ENCODE peak calls at places on chromosome 17, in seven cellular contexts. One of them, this sample, is unnamed.

GRCh38 chr17:27526603-27527002 is 70.4 kb downstream of the KSR1 start:
- DNase-seq in IMR-90: peak; percentile 61
- DNase-seq in H9: peak; percentile 67
- DNase-seq in H1: no peak
- DNase-seq in mesendoderm: peak; percentile 73
- DNase-seq in neuronal stem cell: no peak
- DNase-seq in trophoblast cell: no peak
- DNase-seq in this sample: peak; percentile 54

GRCh38 chr17:80311216-80311827 is 50.7 kb downstream of the RNF213 start:
- DNase-seq in IMR-90: no peak
- DNase-seq in H9: no peak
- DNase-seq in H1: no peak
- DNase-seq in mesendoderm: no peak
- DNase-seq in neuronal stem cell: no peak
- DNase-seq in trophoblast cell: no peak
- DNase-seq in this sample: no peak

GRCh38 chr17:57927048-57927723 is 28.0 kb downstream of the CUEDC1 start:
- DNase-seq in IMR-90: peak; percentile 82
- DNase-seq in H9: no peak
- DNase-seq in H1: no peak
- DNase-seq in mesendoderm: peak; percentile 84
- DNase-seq in neuronal stem cell: peak; percentile 69
- DNase-seq in trophoblast cell: no peak
- DNase-seq in this sample: no peak

GRCh38 chr17:55577011-55577586 is 65.8 kb upstream of the SMIM36 start:
- DNase-seq in IMR-90: peak; percentile 84
- DNase-seq in H9: no peak
- DNase-seq in H1: no peak
- DNase-seq in mesendoderm: no peak
- DNase-seq in neuronal stem cell: no peak
- DNase-seq in trophoblast cell: peak; percentile 7
- DNase-seq in this sample: peak; percentile 53

GRCh38 chr17:47698749-47699535 is 5.0 kb downstream of the TBKBP1 start:
- DNase-seq in IMR-90: peak; percentile 29
- DNase-seq in H9: peak; percentile 88
- DNase-seq in H1: peak; percentile 92
- DNase-seq in mesendoderm: peak; percentile 57
- DNase-seq in neuronal stem cell: peak; percentile 54
- DNase-seq in trophoblast cell: peak; percentile 29
- DNase-seq in this sample: peak; percentile 53

GRCh38 chr17:1830288-1830687 is 483 bp downstream of the RPA1 start:
- DNase-seq in IMR-90: no peak
- DNase-seq in H9: peak; percentile 45
- DNase-seq in H1: peak; percentile 49
- DNase-seq in mesendoderm: peak; percentile 60
- DNase-seq in neuronal stem cell: peak; percentile 26
- DNase-seq in trophoblast cell: peak; percentile 52
- DNase-seq in this sample: peak; percentile 18

GRCh38 chr17:38566666-38567031 is 39.1 kb downstream of the SRCIN1 start:
- DNase-seq in IMR-90: no peak
- DNase-seq in H9: no peak
- DNase-seq in H1: no peak
- DNase-seq in mesendoderm: no peak
- DNase-seq in neuronal stem cell: no peak
- DNase-seq in trophoblast cell: no peak
- DNase-seq in this sample: no peak

GRCh38 chr17:36459601-36460000 is 26.9 kb upstream of the ZNHIT3 start:
- DNase-seq in IMR-90: no peak
- DNase-seq in H9: no peak
- DNase-seq in H1: no peak
- DNase-seq in mesendoderm: no peak
- DNase-seq in neuronal stem cell: no peak
- DNase-seq in trophoblast cell: no peak
- DNase-seq in this sample: no peak

GRCh38 chr17:80036715-80037477 is 454 bp downstream of the CCDC40 start:
- DNase-seq in IMR-90: no peak
- DNase-seq in H9: peak; percentile 82
- DNase-seq in H1: peak; percentile 85
- DNase-seq in mesendoderm: peak; percentile 90
- DNase-seq in neuronal stem cell: peak; percentile 87
- DNase-seq in trophoblast cell: peak; percentile 18
- DNase-seq in this sample: peak; percentile 75

GRCh38 chr17:67375761-67376160 is 1.3 kb upstream of the PITPNC1 start:
- DNase-seq in IMR-90: no peak
- DNase-seq in H9: no peak
- DNase-seq in H1: no peak
- DNase-seq in mesendoderm: no peak
- DNase-seq in neuronal stem cell: no peak
- DNase-seq in trophoblast cell: no peak
- DNase-seq in this sample: no peak

GRCh38 chr17:67376509-67376891 is 581 bp upstream of the PITPNC1 start:
- DNase-seq in IMR-90: peak; percentile 59
- DNase-seq in H9: no peak
- DNase-seq in H1: no peak
- DNase-seq in mesendoderm: no peak
- DNase-seq in neuronal stem cell: no peak
- DNase-seq in trophoblast cell: no peak
- DNase-seq in this sample: peak; percentile 49

GRCh38 chr17:67374329-67375053 is 2.6 kb upstream of the PITPNC1 start:
- DNase-seq in IMR-90: peak; percentile 83
- DNase-seq in H9: peak; percentile 93
- DNase-seq in H1: peak; percentile 91
- DNase-seq in mesendoderm: peak; percentile 90
- DNase-seq in neuronal stem cell: peak; percentile 73
- DNase-seq in trophoblast cell: peak; percentile 78
- DNase-seq in this sample: peak; percentile 87

GRCh38 chr17:67375054-67375427 is 2.0 kb upstream of the PITPNC1 start:
- DNase-seq in IMR-90: no peak
- DNase-seq in H9: no peak
- DNase-seq in H1: no peak
- DNase-seq in mesendoderm: no peak
- DNase-seq in neuronal stem cell: no peak
- DNase-seq in trophoblast cell: no peak
- DNase-seq in this sample: no peak

DNA sequence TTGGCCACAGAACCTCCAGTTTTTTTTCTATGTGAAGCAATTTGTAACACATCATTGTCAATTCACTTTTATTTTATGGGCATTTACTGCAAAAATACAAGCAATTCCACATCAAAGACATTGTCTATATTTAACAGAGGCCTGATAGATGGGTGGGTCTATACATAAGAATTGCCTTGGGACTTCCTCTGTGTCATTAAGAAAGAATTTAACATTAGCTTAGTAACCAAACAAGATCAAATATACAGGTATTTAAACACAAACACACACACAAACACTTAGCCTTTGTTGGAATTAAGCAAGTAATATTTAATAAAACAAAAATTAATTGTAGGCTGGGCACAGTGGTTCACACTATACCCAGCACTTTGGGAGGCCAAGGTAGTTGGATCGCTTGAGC is 4.3 kb upstream of the PITPNC1 start:
- DNase-seq in IMR-90: no peak
- DNase-seq in H9: no peak
- DNase-seq in H1: no peak
- DNase-seq in mesendoderm: no peak
- DNase-seq in neuronal stem cell: no peak
- DNase-seq in trophoblast cell: no peak
- DNase-seq in this sample: no peak
- H2AK5ac ChIP-seq in IMR-90: no peak overlapping the region
- H2AK5ac ChIP-seq in H9: no peak overlapping the region
- H2AK5ac ChIP-seq in H1: no peak overlapping the region
- H2AK5ac ChIP-seq in mesendoderm: no peak overlapping the region
- H2AK5ac ChIP-seq in neuronal stem cell: no peak overlapping the region
- H2AK5ac ChIP-seq in trophoblast cell: no peak overlapping the region
- H2AK5ac ChIP-seq in this sample: no peak overlapping the region

GRCh38 chr17:39867891-39868553 is at the start of gene ZPBP2:
- DNase-seq in IMR-90: no peak
- DNase-seq in H9: peak; percentile 41
- DNase-seq in H1: no peak
- DNase-seq in mesendoderm: no peak
- DNase-seq in neuronal stem cell: no peak
- DNase-seq in trophoblast cell: no peak
- DNase-seq in this sample: no peak
- H3K9ac ChIP-seq in IMR-90: no peak within 1 kb of the TSS
- H3K9ac ChIP-seq in H9: no peak within 1 kb of the TSS
- H3K9ac ChIP-seq in H1: no peak within 1 kb of the TSS
- H3K9ac ChIP-seq in mesendoderm: no peak within 1 kb of the TSS
- H3K9ac ChIP-seq in neuronal stem cell: no peak within 1 kb of the TSS
- H3K9ac ChIP-seq in trophoblast cell: no peak within 1 kb of the TSS
- H3K9ac ChIP-seq in this sample: no peak within 1 kb of the TSS

DNA sequence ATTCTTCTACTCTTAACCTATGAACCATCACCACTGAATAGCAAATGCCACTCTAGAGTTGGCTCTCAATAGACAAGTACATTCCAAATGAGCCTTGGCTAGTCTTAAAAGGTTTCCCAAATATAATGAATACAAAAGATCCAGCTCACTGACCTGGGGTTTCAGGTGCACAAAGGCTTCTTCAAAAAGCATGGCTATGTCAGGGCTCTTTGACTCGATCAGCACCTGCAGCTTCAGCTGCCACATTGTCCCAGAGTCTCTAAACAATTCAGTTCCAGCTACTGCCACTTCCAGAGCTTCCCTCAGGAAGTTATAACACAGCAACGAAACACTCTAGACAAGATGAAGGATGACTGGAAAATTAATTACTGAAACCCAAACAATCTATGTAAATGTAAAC is 16.0 kb upstream of the COPRS start:
- DNase-seq in IMR-90: no peak
- DNase-seq in H9: no peak
- DNase-seq in H1: no peak
- DNase-seq in mesendoderm: no peak
- DNase-seq in neuronal stem cell: no peak
- DNase-seq in trophoblast cell: no peak
- DNase-seq in this sample: no peak
- H2AK5ac ChIP-seq in IMR-90: no peak overlapping the region
- H2AK5ac ChIP-seq in H9: no peak overlapping the region
- H2AK5ac ChIP-seq in H1: no peak overlapping the region
- H2AK5ac ChIP-seq in mesendoderm: no peak overlapping the region
- H2AK5ac ChIP-seq in neuronal stem cell: no peak overlapping the region
- H2AK5ac ChIP-seq in trophoblast cell: no peak overlapping the region
- H2AK5ac ChIP-seq in this sample: no peak overlapping the region

GRCh38 chr17:67246648-67247415 is 1.8 kb upstream of the HELZ start:
- DNase-seq in IMR-90: peak; percentile 60
- DNase-seq in H9: peak; percentile 74
- DNase-seq in H1: peak; percentile 63
- DNase-seq in mesendoderm: peak; percentile 96
- DNase-seq in neuronal stem cell: no peak
- DNase-seq in trophoblast cell: peak; percentile 93
- DNase-seq in this sample: peak; percentile 67

GRCh38 chr17:67247416-67247900 is 2.5 kb upstream of the HELZ start:
- DNase-seq in IMR-90: no peak
- DNase-seq in H9: no peak
- DNase-seq in H1: peak; percentile 44
- DNase-seq in mesendoderm: no peak
- DNase-seq in neuronal stem cell: no peak
- DNase-seq in trophoblast cell: no peak
- DNase-seq in this sample: no peak

GRCh38 chr17:67245694-67246397 is 850 bp upstream of the HELZ start:
- DNase-seq in IMR-90: no peak
- DNase-seq in H9: peak; percentile 90
- DNase-seq in H1: no peak
- DNase-seq in mesendoderm: peak; percentile 89
- DNase-seq in neuronal stem cell: peak; percentile 77
- DNase-seq in trophoblast cell: peak; percentile 43
- DNase-seq in this sample: no peak

GRCh38 chr17:67245073-67245693 is at the start of gene HELZ:
- DNase-seq in IMR-90: peak; percentile 83
- DNase-seq in H9: peak; percentile 81
- DNase-seq in H1: peak; percentile 87
- DNase-seq in mesendoderm: peak; percentile 94
- DNase-seq in neuronal stem cell: peak; percentile 66
- DNase-seq in trophoblast cell: peak; percentile 67
- DNase-seq in this sample: peak; percentile 90

DNA sequence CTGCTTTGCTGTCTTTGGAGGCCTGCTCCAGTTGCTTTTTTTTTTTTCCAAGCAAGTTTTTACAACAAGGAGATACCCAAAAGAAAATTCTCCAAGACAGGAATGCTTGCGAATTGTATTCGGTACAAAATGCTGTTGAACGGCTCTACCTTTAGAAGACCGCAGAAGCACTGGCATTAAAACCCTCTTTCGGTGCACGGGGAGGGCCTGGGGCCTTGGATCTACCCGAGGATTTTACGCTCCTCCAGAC is 1.3 kb upstream of the HELZ start:
- DNase-seq in IMR-90: peak; percentile 17
- DNase-seq in H9: no peak
- DNase-seq in H1: no peak
- DNase-seq in mesendoderm: no peak
- DNase-seq in neuronal stem cell: peak; percentile 18
- DNase-seq in trophoblast cell: no peak
- DNase-seq in this sample: peak; percentile 38
- H3K9ac ChIP-seq in IMR-90: peak overlapping the region; percentile 24
- H3K9ac ChIP-seq in H9: peak overlapping the region; percentile 66
- H3K9ac ChIP-seq in H1: peak overlapping the region; percentile 29
- H3K9ac ChIP-seq in mesendoderm: peak overlapping the region; percentile 95
- H3K9ac ChIP-seq in neuronal stem cell: peak overlapping the region; percentile 0
- H3K9ac ChIP-seq in trophoblast cell: no peak overlapping the region
- H3K9ac ChIP-seq in this sample: peak overlapping the region; percentile 91

GRCh38 chr17:18339933-18340332 is 23.4 kb downstream of the SHMT1 start:
- DNase-seq in IMR-90: no peak
- DNase-seq in H9: no peak
- DNase-seq in H1: no peak
- DNase-seq in mesendoderm: no peak
- DNase-seq in neuronal stem cell: no peak
- DNase-seq in trophoblast cell: no peak
- DNase-seq in this sample: no peak

DNA sequence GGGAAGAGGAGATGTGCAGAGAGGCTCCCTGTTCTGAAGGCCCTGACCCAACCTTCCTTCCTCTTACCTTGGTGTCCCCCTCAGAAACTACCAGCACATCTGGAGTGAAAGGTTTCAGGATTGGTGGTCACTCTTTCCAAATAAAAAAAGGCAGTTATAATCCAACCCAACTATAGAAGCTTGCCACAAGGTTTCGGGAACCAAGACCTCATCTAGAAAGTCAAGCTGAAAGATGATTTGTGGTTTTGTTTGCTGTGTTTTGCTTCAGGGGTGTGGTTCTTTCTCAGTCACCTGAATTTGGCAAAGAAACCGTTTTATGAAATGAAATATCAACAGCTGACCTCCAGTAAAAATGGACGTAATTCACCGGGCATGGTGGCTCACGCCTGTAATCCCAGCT is 19.3 kb downstream of the SHMT1 start:
- DNase-seq in IMR-90: no peak
- DNase-seq in H9: no peak
- DNase-seq in H1: no peak
- DNase-seq in mesendoderm: no peak
- DNase-seq in neuronal stem cell: no peak
- DNase-seq in trophoblast cell: no peak
- DNase-seq in this sample: no peak
- H2AK5ac ChIP-seq in IMR-90: no peak overlapping the region
- H2AK5ac ChIP-seq in H9: no peak overlapping the region
- H2AK5ac ChIP-seq in H1: no peak overlapping the region
- H2AK5ac ChIP-seq in mesendoderm: no peak overlapping the region
- H2AK5ac ChIP-seq in neuronal stem cell: no peak overlapping the region
- H2AK5ac ChIP-seq in trophoblast cell: no peak overlapping the region
- H2AK5ac ChIP-seq in this sample: no peak overlapping the region

DNA sequence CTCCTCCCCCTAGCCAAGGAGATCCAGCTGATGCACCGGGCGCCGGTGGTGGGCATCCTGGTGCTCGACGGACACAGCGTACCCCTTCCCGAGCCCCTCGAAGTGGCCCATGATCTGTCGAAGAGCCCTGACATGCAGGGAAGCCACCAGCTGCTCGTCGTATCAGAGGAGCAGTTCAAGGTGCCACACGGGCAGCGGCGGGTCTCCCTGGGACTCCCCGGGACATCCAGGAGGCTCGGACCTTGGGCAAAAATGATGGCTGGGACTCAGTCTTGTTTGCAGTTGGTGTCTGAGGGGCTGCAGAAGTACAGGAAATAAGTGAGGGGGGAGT is 15.8 kb upstream of the MYO15B start:
- DNase-seq in IMR-90: no peak
- DNase-seq in H9: no peak
- DNase-seq in H1: no peak
- DNase-seq in mesendoderm: no peak
- DNase-seq in neuronal stem cell: no peak
- DNase-seq in trophoblast cell: no peak
- DNase-seq in this sample: no peak
- H3K9ac ChIP-seq in IMR-90: no peak overlapping the region
- H3K9ac ChIP-seq in H9: no peak overlapping the region
- H3K9ac ChIP-seq in H1: no peak overlapping the region
- H3K9ac ChIP-seq in mesendoderm: no peak overlapping the region
- H3K9ac ChIP-seq in neuronal stem cell: no peak overlapping the region
- H3K9ac ChIP-seq in trophoblast cell: no peak overlapping the region
- H3K9ac ChIP-seq in this sample: no peak overlapping the region